ENCODE peak calls at places on chromosomes 11 and 22, in four cellular contexts. One of them, this sample, is unnamed.

GRCh38 chr11:68003846-68004550 is at the start of gene UNC93B1:
- DNase-seq in fibroblast of mammary gland: peak; percentile 71
- DNase-seq in tibial artery: peak; percentile 93
- DNase-seq in CD4-positive, alpha-beta memory T cell: peak; percentile 79
- DNase-seq in this sample: no peak

GRCh38 chr22:31020334-31020733 is 51.3 kb downstream of the TUG1 start:
- DNase-seq in CD4-positive, alpha-beta memory T cell: no peak
- DNase-seq in fibroblast of mammary gland: no peak
- DNase-seq in tibial artery: no peak
- DNase-seq in this sample: no peak

GRCh38 chr22:22125579-22126468 is 118.8 kb upstream of the VPREB1 start:
- DNase-seq in tibial artery: no peak
- DNase-seq in CD4-positive, alpha-beta memory T cell: no peak
- DNase-seq in fibroblast of mammary gland: no peak
- DNase-seq in this sample: no peak

GRCh38 chr11:86955111-86955673 is at the start of gene FZD4:
- DNase-seq in CD4-positive, alpha-beta memory T cell: peak; percentile 21
- DNase-seq in tibial artery: peak; percentile 86
- DNase-seq in fibroblast of mammary gland: peak; percentile 75
- DNase-seq in this sample: peak; percentile 55

GRCh38 chr11:74634537-74634936 is 42.2 kb downstream of the POLD3 start:
- DNase-seq in CD4-positive, alpha-beta memory T cell: no peak
- DNase-seq in fibroblast of mammary gland: peak; percentile 70
- DNase-seq in tibial artery: no peak
- DNase-seq in this sample: peak; percentile 43

GRCh38 chr22:24271406-24271760 is 752 bp downstream of the SPECC1L start:
- DNase-seq in fibroblast of mammary gland: peak; percentile 42
- DNase-seq in tibial artery: peak; percentile 64
- DNase-seq in CD4-positive, alpha-beta memory T cell: no peak
- DNase-seq in this sample: no peak

GRCh38 chr11:65973439-65974110 is 12.0 kb downstream of the SART1 start:
- DNase-seq in fibroblast of mammary gland: peak; percentile 78
- DNase-seq in CD4-positive, alpha-beta memory T cell: no peak
- DNase-seq in tibial artery: no peak
- DNase-seq in this sample: no peak

GRCh38 chr11:110453684-110454354 is 24.1 kb downstream of the FDX1 start:
- DNase-seq in tibial artery: no peak
- DNase-seq in fibroblast of mammary gland: no peak
- DNase-seq in CD4-positive, alpha-beta memory T cell: no peak
- DNase-seq in this sample: no peak

GRCh38 chr11:108966206-108966605 is 301.3 kb downstream of the DDX10 start:
- DNase-seq in fibroblast of mammary gland: no peak
- DNase-seq in CD4-positive, alpha-beta memory T cell: no peak
- DNase-seq in tibial artery: no peak
- DNase-seq in this sample: no peak

GRCh38 chr11:100383357-100383865 is 303.7 kb upstream of the ARHGAP42 start:
- DNase-seq in fibroblast of mammary gland: no peak
- DNase-seq in CD4-positive, alpha-beta memory T cell: no peak
- DNase-seq in tibial artery: no peak
- DNase-seq in this sample: no peak

GRCh38 chr22:47207846-47208554 is 445.6 kb downstream of the TBC1D22A start:
- DNase-seq in tibial artery: no peak
- DNase-seq in CD4-positive, alpha-beta memory T cell: no peak
- DNase-seq in fibroblast of mammary gland: no peak
- DNase-seq in this sample: no peak

GRCh38 chr11:7759010-7759409 is 37.7 kb downstream of the OR5P2 start:
- DNase-seq in CD4-positive, alpha-beta memory T cell: no peak
- DNase-seq in tibial artery: no peak
- DNase-seq in fibroblast of mammary gland: no peak
- DNase-seq in this sample: no peak

GRCh38 chr11:2975594-2975993 is 16.5 kb downstream of the NAP1L4 start:
- DNase-seq in fibroblast of mammary gland: peak; percentile 60
- DNase-seq in tibial artery: no peak
- DNase-seq in CD4-positive, alpha-beta memory T cell: peak; percentile 56
- DNase-seq in this sample: no peak

GRCh38 chr11:31487848-31488247 is 21.6 kb downstream of the IMMP1L start:
- DNase-seq in CD4-positive, alpha-beta memory T cell: peak; percentile 11
- DNase-seq in tibial artery: no peak
- DNase-seq in fibroblast of mammary gland: peak; percentile 75
- DNase-seq in this sample: peak; percentile 17

GRCh38 chr22:49047461-49047860 is 780.2 kb downstream of the BRD1 start:
- DNase-seq in tibial artery: peak; percentile 9
- DNase-seq in fibroblast of mammary gland: no peak
- DNase-seq in CD4-positive, alpha-beta memory T cell: no peak
- DNase-seq in this sample: no peak

GRCh38 chr11:32255876-32256275 is 165.0 kb downstream of the RCN1 start:
- DNase-seq in CD4-positive, alpha-beta memory T cell: no peak
- DNase-seq in tibial artery: no peak
- DNase-seq in fibroblast of mammary gland: no peak
- DNase-seq in this sample: no peak

GRCh38 chr11:105035262-105035620 is 297 bp upstream of the CASP1 start:
- DNase-seq in CD4-positive, alpha-beta memory T cell: no peak
- DNase-seq in tibial artery: no peak
- DNase-seq in fibroblast of mammary gland: no peak
- DNase-seq in this sample: no peak

GRCh38 chr22:32967285-32968101 is 90.7 kb downstream of the SYN3 start:
- DNase-seq in CD4-positive, alpha-beta memory T cell: no peak
- DNase-seq in fibroblast of mammary gland: no peak
- DNase-seq in tibial artery: no peak
- DNase-seq in this sample: no peak

GRCh38 chr11:92008249-92008648 is 216.4 kb upstream of the FAT3 start:
- DNase-seq in fibroblast of mammary gland: no peak
- DNase-seq in tibial artery: no peak
- DNase-seq in CD4-positive, alpha-beta memory T cell: no peak
- DNase-seq in this sample: no peak

GRCh38 chr11:16605440-16605970 is 132.9 kb upstream of the C11orf58 start:
- DNase-seq in CD4-positive, alpha-beta memory T cell: no peak
- DNase-seq in tibial artery: no peak
- DNase-seq in fibroblast of mammary gland: no peak
- DNase-seq in this sample: no peak

GRCh38 chr11:108672113-108672512 is 7.2 kb downstream of the DDX10 start:
- DNase-seq in CD4-positive, alpha-beta memory T cell: no peak
- DNase-seq in fibroblast of mammary gland: peak; percentile 49
- DNase-seq in tibial artery: no peak
- DNase-seq in this sample: no peak

GRCh38 chr11:78417888-78418583 is 416 bp upstream of the GAB2 start:
- DNase-seq in fibroblast of mammary gland: peak; percentile 56
- DNase-seq in tibial artery: peak; percentile 79
- DNase-seq in CD4-positive, alpha-beta memory T cell: peak; percentile 78
- DNase-seq in this sample: no peak

GRCh38 chr11:78420796-78421209 is 3.2 kb upstream of the GAB2 start:
- DNase-seq in CD4-positive, alpha-beta memory T cell: no peak
- DNase-seq in fibroblast of mammary gland: peak; percentile 88
- DNase-seq in tibial artery: peak; percentile 76
- DNase-seq in this sample: peak; percentile 81

GRCh38 chr11:78419327-78419726 is 1.7 kb upstream of the GAB2 start:
- DNase-seq in fibroblast of mammary gland: peak; percentile 100
- DNase-seq in tibial artery: peak; percentile 88
- DNase-seq in CD4-positive, alpha-beta memory T cell: no peak
- DNase-seq in this sample: peak; percentile 98

GRCh38 chr11:78418584-78419211 is 1.1 kb upstream of the GAB2 start:
- DNase-seq in fibroblast of mammary gland: peak; percentile 22
- DNase-seq in CD4-positive, alpha-beta memory T cell: no peak
- DNase-seq in tibial artery: no peak
- DNase-seq in this sample: no peak

GRCh38 chr11:78420255-78420764 is 2.7 kb upstream of the GAB2 start:
- DNase-seq in fibroblast of mammary gland: peak; percentile 88
- DNase-seq in tibial artery: peak; percentile 86
- DNase-seq in CD4-positive, alpha-beta memory T cell: peak; percentile 28
- DNase-seq in this sample: peak; percentile 53
- H3K4me3 ChIP-seq in fibroblast of mammary gland: peak overlapping the region; percentile 11
- H3K4me3 ChIP-seq in tibial artery: peak overlapping the region; percentile 99
- H3K4me3 ChIP-seq in CD4-positive, alpha-beta memory T cell: no peak overlapping the region
- H3K4me3 ChIP-seq in this sample: no peak overlapping the region

GRCh38 chr11:126424471-126425039 is 69.1 kb downstream of the ST3GAL4 start:
- DNase-seq in fibroblast of mammary gland: no peak
- DNase-seq in CD4-positive, alpha-beta memory T cell: no peak
- DNase-seq in tibial artery: no peak
- DNase-seq in this sample: no peak

GRCh38 chr11:126422446-126422845 is 67.0 kb downstream of the ST3GAL4 start:
- DNase-seq in CD4-positive, alpha-beta memory T cell: no peak
- DNase-seq in fibroblast of mammary gland: no peak
- DNase-seq in tibial artery: no peak
- DNase-seq in this sample: no peak

GRCh38 chr11:126421243-126421642 is 65.8 kb downstream of the ST3GAL4 start:
- DNase-seq in tibial artery: no peak
- DNase-seq in fibroblast of mammary gland: no peak
- DNase-seq in CD4-positive, alpha-beta memory T cell: no peak
- DNase-seq in this sample: no peak

GRCh38 chr11:126423743-126424142 is 68.3 kb downstream of the ST3GAL4 start:
- DNase-seq in CD4-positive, alpha-beta memory T cell: no peak
- DNase-seq in fibroblast of mammary gland: no peak
- DNase-seq in tibial artery: no peak
- DNase-seq in this sample: no peak

GRCh38 chr11:126423154-126423553 is 67.7 kb downstream of the ST3GAL4 start:
- DNase-seq in CD4-positive, alpha-beta memory T cell: no peak
- DNase-seq in fibroblast of mammary gland: no peak
- DNase-seq in tibial artery: no peak
- DNase-seq in this sample: no peak
- H3K4me3 ChIP-seq in CD4-positive, alpha-beta memory T cell: no peak overlapping the region
- H3K4me3 ChIP-seq in fibroblast of mammary gland: no peak overlapping the region
- H3K4me3 ChIP-seq in tibial artery: no peak overlapping the region
- H3K4me3 ChIP-seq in this sample: no peak overlapping the region

GRCh38 chr22:27866136-27867091 is 52.6 kb downstream of the PITPNB start:
- DNase-seq in tibial artery: peak; percentile 67
- DNase-seq in CD4-positive, alpha-beta memory T cell: no peak
- DNase-seq in fibroblast of mammary gland: peak; percentile 91
- DNase-seq in this sample: peak; percentile 75
- H3K4me3 ChIP-seq in tibial artery: peak overlapping the region; percentile 9
- H3K4me3 ChIP-seq in CD4-positive, alpha-beta memory T cell: no peak overlapping the region
- H3K4me3 ChIP-seq in fibroblast of mammary gland: no peak overlapping the region
- H3K4me3 ChIP-seq in this sample: no peak overlapping the region

DNA sequence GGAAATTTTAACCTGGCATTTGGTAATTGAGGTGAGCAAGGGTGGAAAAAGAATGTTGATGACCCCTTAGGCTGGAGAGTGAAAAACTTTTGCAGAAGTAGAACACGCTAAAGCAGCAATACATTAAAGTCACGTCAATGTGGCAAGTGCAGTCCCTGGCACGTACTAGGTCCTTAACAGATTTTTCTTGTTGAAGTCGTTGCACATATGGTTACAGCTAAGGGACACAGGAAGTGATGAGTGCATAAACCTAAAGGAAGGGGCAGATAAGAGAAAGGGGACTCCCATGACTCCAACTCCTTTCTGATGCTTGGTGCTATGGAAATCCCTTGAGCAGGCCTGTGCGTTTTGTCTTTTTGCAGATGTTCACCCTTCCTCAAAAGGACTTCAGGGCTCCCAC is 1.2 kb downstream of the ACCS start:
- DNase-seq in fibroblast of mammary gland: no peak
- DNase-seq in CD4-positive, alpha-beta memory T cell: no peak
- DNase-seq in tibial artery: no peak
- DNase-seq in this sample: no peak
- H3K4me3 ChIP-seq in fibroblast of mammary gland: peak overlapping the region; percentile 79
- H3K4me3 ChIP-seq in CD4-positive, alpha-beta memory T cell: no peak overlapping the region
- H3K4me3 ChIP-seq in tibial artery: peak overlapping the region; percentile 69
- H3K4me3 ChIP-seq in this sample: no peak overlapping the region

DNA sequence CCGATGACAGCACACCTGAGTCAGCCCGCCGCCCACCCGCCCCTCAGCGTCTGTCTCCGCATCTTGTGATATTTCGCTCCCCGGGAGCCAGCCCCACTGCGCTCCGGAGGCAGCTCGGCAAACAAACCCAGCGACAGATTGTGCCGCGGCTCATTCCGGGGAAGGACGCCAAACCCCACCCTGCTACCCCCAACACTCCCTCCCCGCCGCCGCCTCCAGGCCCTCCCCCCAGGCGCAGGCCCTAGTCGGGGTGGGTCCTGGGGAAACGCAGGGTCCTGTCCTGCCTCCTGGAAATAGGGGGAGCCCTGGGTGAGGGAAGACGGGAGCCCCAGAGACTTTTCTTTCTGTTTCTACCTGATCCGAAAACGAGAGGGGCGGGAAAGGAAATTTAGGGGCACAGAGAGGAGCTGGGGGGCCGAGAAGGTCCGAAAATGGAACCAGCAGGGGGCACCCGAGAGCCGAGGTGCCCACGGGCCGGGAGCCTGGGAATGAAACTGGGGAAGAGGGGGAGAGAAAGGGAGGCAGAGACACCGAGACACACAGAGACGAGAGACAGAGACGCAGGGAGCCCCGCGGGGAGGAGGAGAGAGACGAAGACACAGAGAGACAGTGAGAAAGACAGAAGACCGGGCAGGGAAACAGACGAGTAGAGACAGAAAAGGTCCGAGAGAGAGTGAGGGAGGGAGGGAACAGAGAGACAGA is 1.8 kb upstream of the RTN4RL2 start:
- DNase-seq in fibroblast of mammary gland: peak; percentile 30
- DNase-seq in CD4-positive, alpha-beta memory T cell: peak; percentile 28
- DNase-seq in tibial artery: peak; percentile 37
- DNase-seq in this sample: no peak
- H3K4me3 ChIP-seq in fibroblast of mammary gland: peak overlapping the region; percentile 36
- H3K4me3 ChIP-seq in CD4-positive, alpha-beta memory T cell: peak overlapping the region; percentile 33
- H3K4me3 ChIP-seq in tibial artery: peak overlapping the region; percentile 46
- H3K4me3 ChIP-seq in this sample: peak overlapping the region; percentile 52

DNA sequence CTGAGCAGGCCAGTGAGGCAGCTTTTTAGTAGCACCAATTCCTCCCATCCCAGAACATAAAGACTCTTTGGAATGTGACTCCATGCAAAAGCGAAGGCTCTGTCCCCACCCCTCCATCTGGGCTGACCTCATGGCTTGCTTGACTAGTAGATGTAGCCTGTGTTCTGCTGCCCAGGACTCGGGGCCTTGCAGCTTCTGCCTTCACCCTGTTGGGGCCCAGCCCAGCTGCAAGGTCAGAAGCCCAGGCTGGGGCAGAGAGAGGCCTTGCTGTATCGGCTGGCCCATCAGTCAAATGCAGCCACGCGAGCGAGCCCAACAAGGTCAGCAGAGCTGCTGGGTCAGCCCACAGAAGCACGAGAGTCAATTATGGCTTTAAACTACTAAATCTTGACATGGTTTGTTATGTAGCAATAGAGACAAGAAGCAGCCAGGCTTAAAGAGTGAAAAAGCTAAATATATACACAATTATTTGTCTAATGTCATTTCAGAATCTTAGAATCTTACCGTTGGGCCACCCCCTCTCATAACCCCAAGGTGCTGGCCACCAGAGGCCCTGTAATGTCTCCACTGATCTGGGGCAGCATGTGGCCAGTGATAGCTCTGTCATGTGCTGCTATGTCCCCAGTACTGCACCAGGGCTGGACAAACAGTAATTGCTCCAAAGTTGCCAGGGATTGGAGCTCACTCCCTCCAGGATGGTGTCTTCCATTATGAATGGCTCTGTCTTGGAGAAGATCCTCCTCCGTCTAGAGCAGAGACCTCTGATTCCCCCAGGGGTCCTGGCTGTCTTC is 10.4 kb upstream of the WNT11 start:
- DNase-seq in CD4-positive, alpha-beta memory T cell: no peak
- DNase-seq in fibroblast of mammary gland: no peak
- DNase-seq in tibial artery: no peak
- DNase-seq in this sample: no peak
- H3K4me3 ChIP-seq in CD4-positive, alpha-beta memory T cell: no peak overlapping the region
- H3K4me3 ChIP-seq in fibroblast of mammary gland: no peak overlapping the region
- H3K4me3 ChIP-seq in tibial artery: no peak overlapping the region
- H3K4me3 ChIP-seq in this sample: no peak overlapping the region

DNA sequence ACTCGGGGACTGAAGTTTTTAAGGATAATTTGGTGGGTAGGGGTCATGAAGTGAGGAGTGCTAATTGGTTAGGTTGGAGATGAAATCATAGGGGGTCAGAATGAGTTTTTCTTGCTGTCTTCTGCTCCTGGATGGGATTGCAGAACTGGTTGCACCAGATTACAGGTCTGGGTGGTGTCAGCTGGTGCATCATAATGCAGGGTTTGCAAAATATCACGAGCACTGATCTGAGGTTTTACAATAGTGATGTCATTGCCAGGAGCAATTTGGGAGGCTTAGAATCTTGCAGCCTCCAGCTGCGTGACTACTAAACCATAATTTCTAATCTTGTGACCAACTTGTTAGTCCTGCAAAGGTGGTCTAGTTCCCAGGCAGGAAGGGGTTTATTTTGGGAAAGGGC is 46.4 kb upstream of the CALCB start:
- DNase-seq in CD4-positive, alpha-beta memory T cell: no peak
- DNase-seq in fibroblast of mammary gland: no peak
- DNase-seq in tibial artery: no peak
- DNase-seq in this sample: no peak
- H3K4me3 ChIP-seq in CD4-positive, alpha-beta memory T cell: no peak overlapping the region
- H3K4me3 ChIP-seq in fibroblast of mammary gland: no peak overlapping the region
- H3K4me3 ChIP-seq in tibial artery: no peak overlapping the region
- H3K4me3 ChIP-seq in this sample: no peak overlapping the region

This sample was measured in skeletal muscle cell.